ENCODE peak calls at places on chromosomes 3 and 15, in four cellular contexts. Z is neuronal stem cell, F is H1, G is mesenchymal stem cell. C is an unnamed sample. For H3K36me3, the result is how much of the 10 kb centered on the place peaks cover.

GRCh38 chr15:46773016-46773415 is 944.3 kb upstream of the SEMA6D start:
- DNase-seq in Z (no peak), G (no peak), F (no peak), C (no peak)

GRCh38 chr3:177521305-177521704 is 324.0 kb upstream of the TBL1XR1 start:
- DNase-seq in F (peak), Z (no peak), G (no peak), C (peak)

GRCh38 chr15:64580696-64581407 is 120.5 kb downstream of the ZNF609 start:
- DNase-seq in F (no peak), Z (no peak), G (no peak), C (no peak)

GRCh38 chr3:112136959-112137693 is 4.1 kb upstream of the GCSAM start:
- DNase-seq in Z (peak), F (peak), G (peak), C (peak)

GRCh38 chr3:14915636-14916222 is 31.7 kb upstream of the NR2C2 start:
- DNase-seq in Z (no peak), G (no peak), F (no peak), C (no peak)

GRCh38 chr3:56775931-56776461 is 25.8 kb downstream of the ARHGEF3 start:
- DNase-seq in F (no peak), G (peak), Z (no peak), C (no peak)

GRCh38 chr15:70094690-70095311 is 2.9 kb downstream of the TLE3 start:
- DNase-seq in F (no peak), Z (no peak), G (peak), C (no peak)

GRCh38 chr3:69740103-69741021 is 1.1 kb downstream of the MITF start:
- DNase-seq in F (peak), G (peak), Z (no peak), C (peak)

GRCh38 chr3:72068621-72069020 is 283.7 kb upstream of the PROK2 start:
- DNase-seq in G (peak), Z (no peak), F (no peak), C (no peak)

DNA sequence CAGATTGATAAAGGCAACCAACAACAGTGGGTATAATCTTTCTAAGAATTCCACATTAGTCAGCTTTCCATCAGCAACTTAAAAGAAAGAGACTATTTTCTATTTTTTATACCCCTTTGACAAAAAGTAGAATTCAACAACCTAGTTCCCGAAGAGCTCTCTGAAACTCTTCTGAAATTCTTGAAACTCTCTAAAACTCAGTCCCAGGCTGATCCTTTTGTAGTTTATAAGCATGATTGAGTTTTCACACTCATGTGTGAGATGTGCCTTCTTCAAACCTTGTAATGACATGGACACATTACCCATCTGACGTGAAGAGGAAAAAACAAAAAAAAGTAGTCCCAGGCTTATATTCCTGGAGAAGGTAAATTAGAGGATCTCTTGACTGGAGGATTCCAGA is 31.4 kb downstream of the RAF1 start:
- DNase-seq in F (no peak), Z (no peak), G (no peak), C (no peak)
- H3K36me3 ChIP-seq in F (under half), Z (under half), G (under half), C (under half)

GRCh38 chr15:98669638-98670037 is 21.3 kb downstream of the IGF1R start:
- DNase-seq in Z (no peak), F (peak), G (no peak), C (no peak)
- H2BK12ac ChIP-seq in Z (no peak), F (peak), G (peak), C (peak)

DNA sequence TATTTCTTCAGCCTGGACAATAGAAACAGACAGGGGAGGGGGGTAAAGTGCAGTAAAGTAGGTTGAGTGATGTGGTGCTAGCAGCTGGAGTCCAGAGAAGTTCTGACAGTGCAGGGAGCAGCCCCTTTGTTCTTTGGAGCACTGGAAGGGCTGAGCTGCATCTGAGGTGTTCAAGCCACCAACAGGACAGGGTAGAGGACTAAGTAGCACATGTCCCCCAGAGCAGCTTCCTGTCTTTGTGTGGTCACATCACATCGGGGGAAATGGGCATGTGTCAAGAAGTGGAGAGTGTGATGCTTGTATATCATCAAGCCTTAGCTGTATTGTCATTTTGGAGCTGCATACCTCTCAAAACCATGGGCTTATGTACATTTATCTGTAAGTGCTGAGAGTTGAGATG is 12.1 kb downstream of the MRPS22 start:
- DNase-seq in G (no peak), Z (no peak), F (no peak), C (no peak)
- H3K36me3 ChIP-seq in G (half or more), Z (half or more), F (half or more), C (under half)

GRCh38 chr3:53259427-53260259 is 3.8 kb upstream of the TKT start:
- DNase-seq in F (no peak), Z (no peak), G (no peak), C (no peak)

GRCh38 chr3:53260286-53260785 is 4.5 kb upstream of the TKT start:
- DNase-seq in F (no peak), Z (no peak), G (no peak), C (no peak)

GRCh38 chr3:53257465-53257864 is 1.6 kb upstream of the TKT start:
- DNase-seq in G (no peak), F (no peak), Z (no peak), C (no peak)

GRCh38 chr3:53256704-53257055 is 858 bp upstream of the TKT start:
- DNase-seq in Z (no peak), G (no peak), F (no peak), C (no peak)

GRCh38 chr3:53258600-53259426 is 3.0 kb upstream of the TKT start:
- DNase-seq in G (no peak), Z (no peak), F (no peak), C (no peak)
- H2BK12ac ChIP-seq in G (no peak), Z (peak), F (peak), C (peak)

GRCh38 chr15:78007965-78008886 is 69.3 kb downstream of the TBC1D2B start:
- DNase-seq in Z (no peak), G (no peak), F (no peak), C (peak)
- H3K36me3 ChIP-seq in Z (under half), G (half or more), F (under half), C (under half)

DNA sequence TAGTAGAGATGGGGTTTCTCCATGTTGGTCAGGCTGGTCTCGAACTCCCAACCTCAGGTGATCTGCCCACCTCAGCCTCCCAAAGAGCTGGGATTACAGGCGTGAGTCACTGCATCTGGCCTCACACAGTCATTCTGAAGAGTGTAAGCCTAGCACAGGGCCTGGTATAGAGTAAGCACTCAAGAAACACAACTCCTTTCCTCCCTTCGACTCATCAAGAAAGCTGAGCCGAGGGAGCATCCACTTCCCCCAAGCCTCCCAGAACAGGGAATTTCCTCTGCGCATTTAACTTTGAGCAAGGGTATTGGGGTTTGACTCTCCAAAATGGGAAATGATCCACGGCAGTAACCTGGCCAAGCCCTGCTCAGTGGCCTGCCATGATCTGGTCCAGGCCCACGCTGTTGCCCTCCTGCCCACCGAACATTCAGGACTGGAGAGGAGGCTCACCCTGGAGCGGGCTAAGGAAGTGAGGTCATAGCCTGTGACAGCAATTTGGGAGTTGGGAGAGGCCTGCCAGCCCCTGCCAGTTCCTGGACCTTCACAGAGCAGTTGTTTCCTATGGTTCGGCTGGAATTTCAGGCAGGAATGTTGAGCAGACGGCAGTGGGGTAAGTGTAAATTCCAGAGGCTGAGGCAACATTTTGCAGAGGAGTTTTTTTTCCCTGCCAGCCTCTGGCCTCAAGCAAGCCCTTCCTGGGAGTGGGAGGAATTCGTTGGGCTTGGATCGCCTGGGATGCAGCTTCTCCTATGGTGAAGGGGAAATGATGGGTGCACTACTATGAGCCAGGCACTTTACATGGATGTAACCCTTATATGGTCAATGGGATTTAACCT is 21.2 kb upstream of the SMAD3 start:
- DNase-seq in G (peak), F (peak), Z (no peak), C (peak)
- H2BK12ac ChIP-seq in G (peak), F (peak), Z (peak), C (peak)

GRCh38 chr3:132709761-132710160 is 12.4 kb downstream of the NPHP3 start:
- DNase-seq in F (no peak), G (no peak), Z (no peak), C (no peak)
- H3K36me3 ChIP-seq in F (under half), G (half or more), Z (half or more), C (under half)

C was measured in trophoblast cell.